ENCODE peak calls at places on chromosomes 13 and 19, in eight cellular contexts. B is CD8-positive, alpha-beta T cell; X is PC-3; E is heart right ventricle; O is cardiac muscle cell; Y is CD8-positive, alpha-beta memory T cell; T is right atrium auricular region; W is effector memory CD4-positive, alpha-beta T cell. C is an unnamed sample.

GRCh38 chr13:80306573-80306972 is 34.4 kb downstream of the SPRY2 start:
- DNase-seq in X (no peak), W (no peak), O (no peak), E (no peak), T (no peak), B (no peak), Y (no peak), C (no peak)

GRCh38 chr13:110444226-110444653 is 117.3 kb downstream of the RAB20 start:
- DNase-seq in B (no peak), O (no peak), Y (no peak), E (no peak), T (no peak), W (no peak), X (peak; percentile 24), C (peak; percentile 35)

GRCh38 chr13:76677047-76677446 is 209.2 kb downstream of the KCTD12 start:
- DNase-seq in W (no peak), O (no peak), Y (no peak), B (no peak), E (peak; percentile 75), T (no peak), X (no peak), C (peak; percentile 57)

GRCh38 chr13:65336916-65337315 is 1893.2 kb downstream of the PCDH9 start:
- DNase-seq in B (no peak), Y (no peak), T (no peak), E (no peak), O (no peak), W (no peak), X (no peak), C (peak; percentile 34)

GRCh38 chr19:55398200-55398947 is 9.2 kb downstream of the UBE2S start:
- DNase-seq in E (no peak), O (no peak), X (no peak), B (no peak), Y (no peak), W (no peak), T (no peak), C (no peak)

GRCh38 chr13:46894534-46894906 is 2.3 kb downstream of the HTR2A start:
- DNase-seq in E (no peak), X (peak; percentile 37), B (no peak), Y (no peak), W (no peak), T (no peak), O (no peak), C (no peak)

GRCh38 chr13:53151692-53152421 is 123.2 kb downstream of the OLFM4 start:
- DNase-seq in O (peak; percentile 85), W (no peak), B (no peak), X (no peak), E (peak; percentile 17), T (no peak), Y (no peak), C (peak; percentile 70)

GRCh38 chr19:38173324-38174041 is 50.5 kb downstream of the DPF1 start:
- DNase-seq in X (no peak), T (peak; percentile 73), B (no peak), O (no peak), Y (no peak), W (no peak), E (peak; percentile 79), C (no peak)

GRCh38 chr19:3012522-3013260 is 16.4 kb downstream of the TLE2 start:
- DNase-seq in O (no peak), B (no peak), W (no peak), E (no peak), Y (no peak), T (no peak), X (no peak), C (no peak)

GRCh38 chr19:17555929-17556813 is 722 bp downstream of the COLGALT1 start:
- DNase-seq in B (no peak), X (peak; percentile 43), T (peak; percentile 75), E (peak; percentile 69), Y (no peak), O (peak; percentile 44), W (no peak), C (peak; percentile 75)

GRCh38 chr19:49701271-49701786 is 10.4 kb downstream of the CPT1C start:
- DNase-seq in T (no peak), O (no peak), Y (no peak), B (no peak), X (no peak), W (no peak), E (no peak), C (no peak)

GRCh38 chr19:14089662-14090508 is 666 bp downstream of the SAMD1 start:
- DNase-seq in B (peak; percentile 18), Y (peak; percentile 35), O (peak; percentile 82), E (no peak), T (no peak), X (peak; percentile 58), W (peak; percentile 36), C (peak; percentile 71)

GRCh38 chr19:10335149-10336053 is 2.1 kb upstream of the RAVER1 start:
- DNase-seq in W (no peak), O (peak; percentile 37), T (no peak), E (no peak), Y (no peak), B (no peak), X (no peak), C (no peak)

GRCh38 chr19:1315470-1316166 is 29.9 kb downstream of the EFNA2 start:
- DNase-seq in Y (peak; percentile 15), T (no peak), E (peak; percentile 26), X (peak; percentile 50), B (peak; percentile 12), W (no peak), O (peak; percentile 67), C (no peak)

GRCh38 chr13:79626924-79627323 is 146.0 kb downstream of the NDFIP2 start:
- DNase-seq in Y (no peak), X (no peak), W (no peak), O (no peak), T (no peak), B (no peak), E (no peak), C (no peak)

GRCh38 chr13:107838592-107839161 is 376.7 kb downstream of the LIG4 start:
- DNase-seq in Y (no peak), X (no peak), T (no peak), E (no peak), B (no peak), O (no peak), W (no peak), C (no peak)

DNA sequence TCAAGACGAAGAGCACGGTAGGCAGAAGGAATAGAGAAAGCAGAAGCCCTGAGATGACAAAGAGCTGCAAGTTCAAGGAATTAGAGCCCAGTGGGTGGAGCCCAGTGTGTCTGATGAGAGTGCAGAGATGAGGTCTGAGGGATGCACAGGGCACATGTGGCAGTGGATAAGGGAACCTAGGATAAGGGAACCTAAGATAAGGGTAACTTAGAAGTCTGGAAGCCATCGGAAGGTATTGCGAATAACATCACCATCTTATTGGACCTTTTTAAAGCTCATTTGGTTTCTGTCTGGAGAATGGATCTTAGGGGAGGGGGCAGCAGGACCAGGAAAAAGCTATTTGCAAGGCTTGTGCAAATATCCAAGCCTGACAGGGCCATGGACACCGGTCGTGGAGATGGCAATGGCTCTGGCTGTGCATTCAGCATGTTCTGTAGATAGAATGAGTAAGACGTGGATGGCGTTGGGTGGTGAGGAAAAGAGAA is 1.3 kb downstream of the FPR3 start:
- DNase-seq in Y (no peak), W (no peak), O (no peak), E (no peak), X (no peak), B (no peak), T (no peak), C (no peak)
- H3K4me3 ChIP-seq in Y (no peak overlapping the region), W (no peak overlapping the region), O (no peak overlapping the region), E (peak overlapping the region; percentile 8), X (no peak overlapping the region), B (no peak overlapping the region), T (no peak overlapping the region), C (no peak overlapping the region)

GRCh38 chr19:46946090-46946489 is 73.5 kb upstream of the NPAS1 start:
- DNase-seq in T (no peak), W (no peak), Y (no peak), O (no peak), B (no peak), E (no peak), X (no peak), C (no peak)
- H3K27ac ChIP-seq in T (peak overlapping the region; percentile 77), W (no peak overlapping the region), Y (no peak overlapping the region), O (peak overlapping the region; percentile 91), B (no peak overlapping the region), E (peak overlapping the region; percentile 80), X (no peak overlapping the region), C (no peak overlapping the region)

DNA sequence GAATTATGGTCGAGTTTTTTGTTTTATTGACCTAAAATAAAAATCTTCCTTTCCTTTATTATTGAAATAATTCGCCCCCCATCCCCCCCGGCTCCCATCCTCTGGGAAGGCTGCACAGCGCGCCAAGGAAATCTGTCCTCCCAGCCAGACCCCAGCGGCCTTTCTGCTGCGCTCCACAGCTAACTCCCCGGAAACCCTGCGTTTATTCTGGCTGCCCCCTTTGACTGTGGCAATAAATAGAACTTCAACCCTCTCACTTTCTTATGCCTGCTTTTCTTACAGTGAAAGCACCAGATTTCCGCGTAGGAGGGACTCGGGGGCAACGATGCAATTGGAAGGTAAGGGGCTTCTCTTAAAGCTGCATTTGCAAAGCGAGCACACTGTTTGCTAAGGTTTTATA is 9.7 kb upstream of the C19orf12 start:
- DNase-seq in T (no peak), O (no peak), B (no peak), Y (no peak), X (no peak), E (no peak), W (no peak), C (no peak)
- H3K4me3 ChIP-seq in T (no peak overlapping the region), O (no peak overlapping the region), B (peak overlapping the region; percentile 59), Y (no peak overlapping the region), X (peak overlapping the region; percentile 35), E (no peak overlapping the region), W (no peak overlapping the region), C (no peak overlapping the region)

GRCh38 chr13:44240611-44241010 is 133.0 kb upstream of the SERP2 start:
- DNase-seq in X (no peak), E (no peak), B (no peak), Y (no peak), O (no peak), W (no peak), T (peak; percentile 4), C (no peak)

GRCh38 chr13:44241638-44242037 is 132.0 kb upstream of the SERP2 start:
- DNase-seq in E (no peak), X (no peak), T (peak; percentile 52), O (no peak), W (no peak), B (no peak), Y (no peak), C (no peak)

GRCh38 chr13:44244288-44244687 is 129.3 kb upstream of the SERP2 start:
- DNase-seq in E (no peak), W (no peak), O (no peak), Y (no peak), X (peak; percentile 77), B (no peak), T (peak; percentile 42), C (peak; percentile 8)

GRCh38 chr13:44238011-44238421 is 135.6 kb upstream of the SERP2 start:
- DNase-seq in B (no peak), W (no peak), X (no peak), T (peak; percentile 52), E (no peak), O (no peak), Y (no peak), C (no peak)

DNA sequence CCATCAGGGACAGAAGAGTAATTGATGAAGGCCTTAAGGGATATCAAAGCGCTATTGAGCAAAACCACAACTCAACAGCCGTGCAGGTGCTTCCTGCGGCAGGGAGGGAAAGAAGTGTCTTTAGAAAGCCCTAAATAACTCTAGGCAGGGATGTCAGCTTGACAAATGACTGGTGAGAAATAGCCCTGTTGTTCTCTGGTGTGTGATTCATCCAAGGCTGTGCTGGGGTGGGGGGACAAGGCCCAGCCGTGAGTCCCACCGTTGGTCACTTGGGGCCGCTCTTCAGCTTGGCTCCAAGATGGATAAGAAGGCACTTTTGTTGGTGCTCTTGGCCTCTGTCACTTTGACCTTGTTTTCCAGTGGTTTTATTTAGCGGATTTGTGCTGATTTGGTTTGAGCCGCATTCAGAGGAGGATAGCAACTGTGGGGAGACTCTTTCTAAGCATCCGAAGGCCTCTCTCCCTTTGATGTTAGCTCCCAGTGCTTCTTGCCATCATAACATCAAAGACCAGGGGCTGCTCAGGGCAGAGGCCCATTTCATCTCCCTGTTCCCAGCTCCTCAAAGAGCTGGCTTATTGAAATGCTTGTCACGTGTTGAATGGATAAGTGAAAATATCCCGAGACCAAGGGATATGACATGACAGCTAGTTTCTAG is 130.3 kb upstream of the SERP2 start:
- DNase-seq in T (peak; percentile 56), W (no peak), Y (no peak), B (no peak), E (peak; percentile 57), O (peak; percentile 87), X (peak; percentile 59), C (peak; percentile 26)
- H3K27ac ChIP-seq in T (peak overlapping the region; percentile 29), W (no peak overlapping the region), Y (no peak overlapping the region), B (no peak overlapping the region), E (peak overlapping the region; percentile 63), O (peak overlapping the region; percentile 62), X (peak overlapping the region; percentile 92), C (no peak overlapping the region)